ENCODE peak calls at places on chromosomes 16 and 17, in six cellular contexts. N, M, U, T, R and L are unnamed samples.

GRCh38 chr16:71185366-71185765 is 45.2 kb downstream of the HYDIN start:
- DNase-seq in N (no peak), R (no peak), U (no peak), T (no peak), M (peak), L (no peak)

GRCh38 chr17:45339646-45340605 is 23.1 kb upstream of the MAP3K14 start:
- DNase-seq in N (no peak), U (no peak), M (no peak), R (no peak), T (peak), L (no peak)

GRCh38 chr17:18124346-18125126 is 16.0 kb downstream of the MYO15A start:
- DNase-seq in T (no peak), U (no peak), M (no peak), R (no peak), N (no peak), L (no peak)

GRCh38 chr16:86248325-86248905 is 261.9 kb upstream of the FOXF1 start:
- DNase-seq in N (no peak), R (no peak), T (no peak), U (no peak), M (no peak), L (no peak)

GRCh38 chr16:29025735-29026134 is 40.9 kb downstream of the LAT start:
- DNase-seq in R (no peak), U (peak), N (no peak), M (no peak), T (no peak), L (no peak)

GRCh38 chr16:58497935-58498334 is 2.0 kb upstream of the NDRG4 start:
- DNase-seq in U (peak), N (no peak), M (no peak), T (no peak), R (no peak), L (no peak)

GRCh38 chr17:77127735-77128361 is 12.9 kb upstream of the SEC14L1 start:
- DNase-seq in M (peak), N (peak), R (no peak), T (no peak), U (peak), L (no peak)

GRCh38 chr16:84860383-84860782 is 40.6 kb downstream of the CRISPLD2 start:
- DNase-seq in U (no peak), M (no peak), N (peak), T (no peak), R (no peak), L (no peak)

GRCh38 chr16:86590501-86591144 is 12.3 kb downstream of the FOXL1 start:
- DNase-seq in N (no peak), T (no peak), M (peak), U (no peak), R (no peak), L (no peak)

GRCh38 chr17:2250140-2251095 is 53.2 kb downstream of the SMG6 start:
- DNase-seq in U (no peak), T (no peak), M (peak), N (no peak), R (no peak), L (no peak)

GRCh38 chr17:17722081-17722905 is 41.0 kb downstream of the RAI1 start:
- DNase-seq in M (peak), T (no peak), N (no peak), R (no peak), U (no peak), L (no peak)

GRCh38 chr17:68356520-68356919 is 65.2 kb downstream of the ARSG start:
- DNase-seq in T (no peak), R (no peak), U (no peak), N (no peak), M (peak), L (no peak)

GRCh38 chr17:10196936-10197335 is 1.5 kb downstream of the GAS7 start:
- DNase-seq in R (no peak), N (no peak), U (no peak), T (no peak), M (no peak), L (no peak)

GRCh38 chr16:28513484-28514181 is 7.0 kb upstream of the IL27 start:
- DNase-seq in T (no peak), U (no peak), M (peak), R (no peak), N (no peak), L (no peak)

GRCh38 chr17:75242461-75243042 is 18.9 kb downstream of the GGA3 start:
- DNase-seq in U (no peak), R (no peak), M (no peak), T (no peak), N (no peak), L (no peak)

GRCh38 chr17:13484020-13484419 is 117.7 kb downstream of the HS3ST3A1 start:
- DNase-seq in U (no peak), M (peak), N (no peak), R (no peak), T (no peak), L (no peak)

GRCh38 chr16:27228621-27229501 is 25.5 kb downstream of the KDM8 start:
- DNase-seq in U (peak), M (no peak), T (no peak), N (peak), R (no peak), L (no peak)

GRCh38 chr16:75307506-75307905 is 56.1 kb upstream of the BCAR1 start:
- DNase-seq in M (no peak), U (no peak), R (no peak), T (no peak), N (no peak), L (no peak)

GRCh38 chr17:7217113-7217987 is 2.3 kb downstream of the DLG4 start:
- DNase-seq in M (peak), T (peak), N (peak), U (no peak), R (peak), L (peak)

GRCh38 chr17:73291260-73291801 is 20.5 kb downstream of the CDC42EP4 start:
- DNase-seq in R (peak), M (peak), T (peak), N (no peak), U (peak), L (peak)

GRCh38 chr16:71931599-71931998 is 36.3 kb downstream of the IST1 start:
- DNase-seq in U (no peak), N (no peak), T (no peak), R (no peak), M (no peak), L (no peak)

GRCh38 chr17:81926451-81927144 is 937 bp downstream of the MAFG start:
- DNase-seq in U (peak), R (peak), N (peak), M (peak), T (peak), L (peak)

GRCh38 chr17:78779848-78780247 is 2.2 kb downstream of the CYTH1 start:
- DNase-seq in T (no peak), R (no peak), M (no peak), N (no peak), U (peak), L (no peak)

GRCh38 chr16:50944431-50944830 is 202.5 kb downstream of the CYLD start:
- DNase-seq in U (no peak), R (no peak), T (no peak), M (no peak), N (no peak), L (no peak)

GRCh38 chr17:7745748-7746470 is 28.4 kb downstream of the DNAH2 start:
- DNase-seq in U (peak), M (peak), T (peak), R (peak), N (no peak), L (peak)

GRCh38 chr17:45722161-45722560 is 62.0 kb upstream of the CRHR1 start:
- DNase-seq in U (no peak), M (peak), N (no peak), R (peak), T (no peak), L (no peak)

GRCh38 chr16:22205577-22206012 is 483 bp upstream of the EEF2K start:
- DNase-seq in R (no peak), T (no peak), N (no peak), M (no peak), U (no peak), L (no peak)

GRCh38 chr17:72775914-72776313 is 316.6 kb downstream of the SLC39A11 start:
- DNase-seq in R (no peak), U (no peak), N (no peak), T (no peak), M (no peak), L (no peak)

GRCh38 chr16:27096375-27096774 is 29.6 kb downstream of the C16orf82 start:
- DNase-seq in R (no peak), T (no peak), M (no peak), N (no peak), U (no peak), L (no peak)

GRCh38 chr17:2875608-2876007 is 79.4 kb downstream of the RAP1GAP2 start:
- DNase-seq in U (no peak), M (no peak), N (no peak), T (no peak), R (no peak), L (no peak)

GRCh38 chr17:67831268-67831667 is 6.0 kb downstream of the BPTF start:
- DNase-seq in T (no peak), R (no peak), M (no peak), U (no peak), N (no peak), L (no peak)

GRCh38 chr16:81601008-81601428 is 156.4 kb downstream of the CMIP start:
- DNase-seq in U (no peak), T (no peak), M (peak), R (peak), N (peak), L (no peak)
- H3K27ac ChIP-seq in U (no peak), T (peak), M (no peak), R (peak), N (no peak), L (no peak)

GRCh38 chr16:1779741-1780676 is 2.4 kb downstream of the SPSB3 start:
- DNase-seq in M (no peak), U (no peak), T (no peak), R (no peak), N (peak), L (no peak)
- H3K27ac ChIP-seq in M (no peak), U (no peak), T (no peak), R (no peak), N (no peak), L (no peak)

GRCh38 chr17:1107777-1108559 is 71.8 kb downstream of the ABR start:
- DNase-seq in R (no peak), M (no peak), N (no peak), T (no peak), U (no peak), L (no peak)
- H3K27ac ChIP-seq in R (peak), M (peak), N (peak), T (peak), U (peak), L (peak)

GRCh38 chr16:12119037-12119436 is 142.5 kb downstream of the SNX29 start:
- DNase-seq in U (no peak), M (no peak), T (no peak), N (no peak), R (no peak), L (no peak)
- H3K27ac ChIP-seq in U (no peak), M (no peak), T (no peak), N (no peak), R (no peak), L (no peak)

GRCh38 chr17:64401244-64401860 is 10.7 kb upstream of the PECAM1 start:
- DNase-seq in U (peak), N (no peak), T (no peak), M (no peak), R (no peak), L (no peak)

GRCh38 chr17:64400644-64401043 is 10.0 kb upstream of the PECAM1 start:
- DNase-seq in U (peak), T (no peak), N (no peak), M (no peak), R (no peak), L (no peak)

GRCh38 chr17:64399071-64399766 is 8.6 kb upstream of the PECAM1 start:
- DNase-seq in M (peak), T (no peak), N (no peak), R (no peak), U (peak), L (no peak)

GRCh38 chr17:64399767-64400156 is 9.1 kb upstream of the PECAM1 start:
- DNase-seq in N (no peak), T (no peak), U (no peak), R (no peak), M (no peak), L (no peak)

DNA sequence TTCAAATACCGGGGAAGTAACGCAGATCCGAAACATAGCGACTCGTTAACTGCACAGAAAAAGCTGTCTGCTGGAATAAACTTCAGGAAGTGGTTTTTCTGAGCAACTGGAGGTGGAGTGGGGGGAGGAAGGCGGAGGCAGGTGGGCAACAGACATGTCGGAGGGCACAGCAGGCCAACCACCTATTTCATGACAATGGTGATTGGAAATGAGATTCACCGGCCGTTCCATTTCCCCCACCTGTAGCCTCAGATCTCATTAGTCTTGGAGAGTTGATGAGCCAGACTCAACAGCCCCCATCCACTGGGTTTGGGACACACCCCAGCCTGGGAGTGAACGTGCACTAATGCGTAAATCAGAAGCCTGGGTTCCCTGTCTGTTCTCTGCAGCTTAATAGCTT is 7.7 kb upstream of the PECAM1 start:
- DNase-seq in T (no peak), N (no peak), M (no peak), U (peak), R (no peak), L (no peak)
- H3K27ac ChIP-seq in T (no peak), N (no peak), M (no peak), U (no peak), R (no peak), L (no peak)

GRCh38 chr17:41367426-41368075 is 2.1 kb downstream of the KRT33B start:
- DNase-seq in T (no peak), U (no peak), R (peak), M (peak), N (no peak), L (no peak)
- H3K27ac ChIP-seq in T (no peak), U (no peak), R (no peak), M (no peak), N (no peak), L (no peak)

DNA sequence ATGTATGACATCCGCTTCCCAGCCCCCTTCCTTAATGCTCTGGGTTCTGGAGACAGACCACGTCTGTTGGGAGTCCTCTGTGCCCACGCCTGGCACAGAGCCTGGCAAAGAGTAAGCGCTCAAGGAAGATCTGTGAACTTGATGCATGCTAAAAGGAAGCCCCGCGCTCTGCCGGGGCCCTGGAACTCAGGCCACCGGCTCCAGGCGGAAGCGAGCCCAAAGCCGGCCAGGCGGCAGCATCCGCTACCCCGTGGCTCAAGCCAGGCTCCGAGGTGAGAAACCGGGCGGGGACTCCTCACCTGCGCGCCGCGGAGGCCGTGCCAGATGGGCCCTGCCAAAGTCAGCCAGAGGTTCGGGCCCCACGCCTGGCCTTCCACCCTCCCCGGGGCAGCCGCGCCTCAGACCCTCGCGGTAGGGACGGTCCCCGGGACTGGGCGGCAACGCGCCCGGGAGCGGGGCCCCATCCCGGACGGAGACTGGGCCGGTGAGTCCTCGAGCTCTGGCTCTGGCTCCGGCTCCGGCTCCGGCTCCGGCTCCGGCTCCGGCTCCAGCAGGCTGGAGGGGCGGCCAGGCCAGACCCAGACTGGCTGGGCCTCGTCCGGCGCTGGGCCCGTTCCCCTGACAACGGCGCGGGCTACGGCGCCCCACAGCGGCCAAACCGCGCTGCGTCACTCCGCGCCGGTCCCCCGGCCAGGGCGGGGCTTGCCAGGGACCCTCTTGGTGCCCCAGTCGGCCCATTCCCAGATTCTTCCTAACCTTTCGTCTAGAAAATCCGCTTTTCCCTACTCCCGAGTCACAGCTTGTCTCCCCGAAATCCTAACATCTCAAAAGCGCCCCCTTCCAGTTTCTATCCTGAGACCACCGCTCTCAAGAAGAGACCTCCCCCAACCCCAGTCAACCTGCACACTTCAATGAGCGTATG is at the start of gene ZDHHC1:
- DNase-seq in T (peak), U (peak), N (peak), R (peak), M (peak), L (peak)
- H3K27ac ChIP-seq in T (peak), U (no peak), N (peak), R (peak), M (peak), L (peak)

DNA sequence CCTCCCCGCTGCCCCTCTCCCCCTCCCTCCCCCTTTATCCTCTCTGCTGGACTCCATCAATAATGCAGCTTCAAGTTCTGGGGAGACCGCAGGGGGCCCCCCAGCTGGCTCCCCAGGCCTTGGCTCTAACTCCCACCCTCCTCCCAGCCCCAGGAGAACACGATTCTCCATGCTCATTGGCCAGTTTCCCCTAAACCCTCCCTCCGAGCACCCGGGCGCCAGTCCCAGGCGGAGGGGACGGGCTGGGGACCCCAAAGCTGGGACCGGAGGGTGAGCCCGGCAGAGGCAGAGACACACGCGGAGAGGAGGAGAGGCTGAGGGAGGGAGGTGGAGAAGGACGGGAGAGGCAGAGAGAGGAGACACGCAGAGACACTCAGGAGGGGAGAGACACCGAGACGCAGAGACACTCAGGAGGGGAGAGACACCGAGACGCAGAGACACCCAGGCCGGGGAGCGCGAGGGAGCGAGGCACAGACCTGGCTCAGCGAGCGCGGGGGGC is at the start of gene PPP1R1B:
- DNase-seq in T (no peak), U (no peak), M (no peak), N (no peak), R (no peak), L (no peak)
- H3K27ac ChIP-seq in T (no peak), U (no peak), M (no peak), N (no peak), R (no peak), L (no peak)

DNA sequence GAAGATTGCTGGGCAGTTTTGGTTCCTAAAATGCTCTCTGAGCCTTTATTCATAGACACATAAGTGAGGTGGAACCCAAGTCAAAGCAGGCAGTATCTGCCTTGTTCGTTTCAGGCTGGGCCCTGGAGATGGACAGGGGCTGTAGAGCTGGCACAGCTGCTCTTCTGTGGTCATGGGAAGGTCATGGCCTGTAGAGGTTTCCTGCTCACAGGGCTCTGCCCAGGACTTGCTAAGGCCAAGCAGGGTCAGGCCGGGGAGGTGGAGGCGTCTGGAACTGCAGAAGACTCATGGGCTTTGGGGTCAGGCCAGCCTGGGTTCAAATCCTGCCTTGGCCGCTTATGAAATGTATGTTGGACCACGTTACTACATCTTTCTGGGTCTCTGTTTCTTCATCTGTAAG is 50.2 kb downstream of the IRX5 start:
- DNase-seq in U (no peak), N (no peak), T (no peak), M (no peak), R (no peak), L (no peak)
- H3K27ac ChIP-seq in U (no peak), N (no peak), T (no peak), M (no peak), R (no peak), L (no peak)